ENCODE peak calls at places on chromosome 17, in five cellular contexts. U is psoas muscle, L is uterus, N is kidney, V is IMR-90. X is an unnamed sample.

GRCh38 chr17:31497994-31498826 is 106.7 kb downstream of the RAB11FIP4 start:
- DNase-seq in V (no peak), U (peak), L (no peak), N (peak), X (no peak)

GRCh38 chr17:67484261-67484660 is 107.2 kb downstream of the PITPNC1 start:
- DNase-seq in U (no peak), N (no peak), V (no peak), L (no peak), X (no peak)

GRCh38 chr17:80393961-80394360 is 21.0 kb upstream of the ENDOV start:
- DNase-seq in V (no peak), U (no peak), N (no peak), L (no peak), X (no peak)

GRCh38 chr17:32142038-32142856 is at the start of gene RHOT1:
- DNase-seq in N (peak), U (peak), V (peak), L (peak), X (peak)

GRCh38 chr17:80774146-80774545 is 217.5 kb upstream of the CHMP6 start:
- DNase-seq in V (peak), L (no peak), U (peak), N (no peak), X (no peak)

GRCh38 chr17:7586673-7587419 is 3.0 kb downstream of the SOX15 start:
- DNase-seq in L (no peak), V (no peak), N (peak), U (peak), X (no peak)

GRCh38 chr17:2931426-2931825 is 132.0 kb downstream of the OR1D5 start:
- DNase-seq in L (no peak), N (no peak), V (no peak), U (no peak), X (no peak)

GRCh38 chr17:3004925-3005324 is 58.5 kb downstream of the OR1D5 start:
- DNase-seq in U (no peak), N (peak), V (no peak), L (no peak), X (no peak)

GRCh38 chr17:37708616-37709212 is 36.1 kb downstream of the HNF1B start:
- DNase-seq in V (peak), L (no peak), U (no peak), N (peak), X (no peak)

GRCh38 chr17:68906638-68907037 is 48.6 kb downstream of the ABCA8 start:
- DNase-seq in N (no peak), U (no peak), L (no peak), V (peak), X (no peak)

GRCh38 chr17:56913867-56914640 is at the start of gene TRIM25:
- DNase-seq in N (peak), V (peak), U (peak), L (peak), X (peak)

DNA sequence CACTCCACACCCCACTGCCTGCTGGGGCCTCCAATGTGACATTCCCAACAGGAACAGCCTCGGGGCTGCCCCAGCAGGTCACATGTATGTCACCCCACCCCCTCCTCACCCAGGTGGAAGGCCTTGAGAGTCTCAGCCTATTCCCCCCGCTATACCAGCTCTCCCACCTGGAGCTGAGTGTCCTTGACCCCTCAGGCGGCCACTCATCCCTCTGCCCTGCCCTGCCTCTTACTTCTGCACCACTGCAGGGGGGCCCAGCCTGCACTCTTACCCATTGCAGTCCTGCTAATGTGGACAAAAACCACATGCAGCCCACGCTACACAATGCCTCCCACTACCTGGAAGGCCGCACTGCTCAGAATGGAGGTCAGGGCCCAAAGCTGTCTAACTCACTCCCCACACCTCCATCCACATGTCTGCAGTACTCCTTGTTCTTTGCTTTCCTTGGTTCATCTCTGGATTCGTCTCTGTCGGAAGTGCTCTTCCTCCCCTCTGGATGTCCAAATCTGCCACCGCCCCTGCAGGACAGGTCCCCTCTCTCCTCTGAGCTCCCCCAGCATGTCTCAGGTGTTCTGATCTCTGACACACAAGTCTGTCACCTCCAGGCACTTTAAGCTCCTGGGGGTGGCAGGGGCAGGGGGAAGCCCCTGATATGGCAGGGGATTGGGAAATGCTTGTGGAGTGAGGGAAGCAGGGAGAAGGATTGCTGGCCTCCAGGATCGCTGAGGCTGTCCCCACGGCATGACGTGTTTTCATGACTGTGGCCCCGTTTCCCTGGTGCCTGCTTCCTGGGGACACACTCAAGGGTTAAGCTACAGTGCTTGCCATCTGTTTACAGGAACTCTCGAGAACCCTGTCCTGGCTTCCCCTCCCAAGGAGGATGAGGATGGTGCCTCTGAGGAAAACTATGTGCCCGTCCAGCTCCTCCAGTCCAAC is 20.8 kb downstream of the TRPV2 start:
- DNase-seq in N (no peak), U (no peak), V (no peak), L (no peak), X (no peak)
- H3K27ac ChIP-seq in N (no peak), U (no peak), V (no peak), L (no peak), X (no peak)

DNA sequence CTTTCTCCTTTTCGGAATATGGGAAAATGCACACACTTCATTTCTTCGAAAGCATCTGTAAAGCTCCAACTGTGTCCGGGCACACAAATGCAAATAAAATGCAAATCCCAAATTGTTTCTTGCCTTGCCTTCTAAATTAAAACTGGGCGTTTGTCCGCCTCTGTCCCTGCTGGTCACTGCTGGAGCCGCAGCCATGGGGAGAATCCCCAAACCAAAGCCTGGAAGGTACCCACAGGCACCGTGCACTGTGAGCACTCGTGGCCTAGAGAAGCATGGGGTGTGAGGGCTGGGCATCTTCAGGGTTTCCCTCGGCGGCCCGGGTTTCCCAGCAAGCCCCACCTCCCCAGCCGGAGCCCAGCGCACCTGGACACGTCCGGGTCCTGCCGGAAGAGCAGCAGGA is 2.9 kb downstream of the SLC47A2 start:
- DNase-seq in U (no peak), N (no peak), V (no peak), L (no peak), X (no peak)
- TF ChIP-seq CTCF in U (no peak), N (no peak), V (peak), L (no peak), X (peak)

DNA sequence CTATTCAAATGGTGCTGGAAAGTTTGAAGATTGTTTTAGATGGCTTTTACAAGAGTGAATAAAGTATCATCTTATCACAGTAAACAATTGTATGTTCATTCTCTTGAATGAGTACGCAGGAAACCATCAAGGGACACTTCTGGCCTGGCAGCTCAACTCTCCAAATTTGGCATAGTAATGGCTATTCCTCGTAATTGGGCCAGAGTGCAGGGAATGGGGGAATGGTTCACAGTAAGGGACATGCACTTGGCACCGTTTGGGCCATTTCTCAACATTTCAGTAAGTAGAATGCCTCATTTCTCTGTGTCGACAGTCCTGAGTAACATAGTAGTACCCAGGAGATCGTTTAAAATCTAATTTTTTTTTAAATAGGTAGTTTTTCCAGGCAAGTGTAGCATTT is 309.6 kb downstream of the KCNJ2 start:
- DNase-seq in N (no peak), U (peak), L (no peak), V (no peak), X (no peak)
- H3K27ac ChIP-seq in N (no peak), U (no peak), L (no peak), V (no peak), X (no peak)

DNA sequence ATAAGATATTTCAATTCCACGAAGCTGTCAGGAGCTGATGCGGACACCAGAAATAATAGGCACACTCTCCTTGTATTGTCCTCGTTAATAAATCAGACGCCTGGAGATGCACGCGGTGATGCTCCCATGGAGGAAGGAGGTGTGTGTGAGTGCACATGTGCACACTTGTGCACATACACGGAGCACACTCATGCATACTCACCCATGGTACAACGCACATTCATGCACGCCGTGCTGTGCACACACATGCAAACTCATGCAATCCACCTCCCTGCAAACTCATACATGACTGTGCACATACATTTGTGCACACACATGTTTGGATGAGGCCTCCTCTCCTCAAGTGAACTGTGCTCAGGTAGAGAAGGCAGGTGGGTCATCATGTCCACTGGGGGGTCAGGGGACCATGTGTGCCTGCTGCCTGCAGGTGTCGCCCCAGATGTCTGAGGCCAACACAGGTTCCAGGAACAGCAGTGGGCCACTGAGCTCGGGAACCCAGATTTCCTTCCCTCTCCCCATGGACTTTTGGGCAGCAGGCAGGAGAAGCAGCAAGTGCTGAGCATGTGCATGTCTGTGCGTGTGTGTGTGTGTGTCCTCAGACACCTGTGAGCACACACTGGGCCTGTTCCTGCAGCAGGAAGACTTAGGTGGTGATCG is 165.3 kb downstream of the SDK2 start:
- DNase-seq in V (no peak), L (no peak), N (no peak), U (no peak), X (no peak)
- TF ChIP-seq CTCF in V (no peak), L (no peak), N (no peak), U (no peak), X (no peak)

GRCh38 chr17:36594626-36595401 is 3.1 kb downstream of the DHRS11 start:
- DNase-seq in U (no peak), N (no peak), L (no peak), V (no peak), X (no peak)
- H3K27ac ChIP-seq in U (no peak), N (no peak), L (no peak), V (no peak), X (no peak)

GRCh38 chr17:79028496-79029326 is 4.7 kb downstream of the C1QTNF1 start:
- DNase-seq in U (no peak), N (peak), V (no peak), L (peak), X (no peak)
- TF ChIP-seq CTCF in U (no peak), N (no peak), V (peak), L (peak), X (peak)

DNA sequence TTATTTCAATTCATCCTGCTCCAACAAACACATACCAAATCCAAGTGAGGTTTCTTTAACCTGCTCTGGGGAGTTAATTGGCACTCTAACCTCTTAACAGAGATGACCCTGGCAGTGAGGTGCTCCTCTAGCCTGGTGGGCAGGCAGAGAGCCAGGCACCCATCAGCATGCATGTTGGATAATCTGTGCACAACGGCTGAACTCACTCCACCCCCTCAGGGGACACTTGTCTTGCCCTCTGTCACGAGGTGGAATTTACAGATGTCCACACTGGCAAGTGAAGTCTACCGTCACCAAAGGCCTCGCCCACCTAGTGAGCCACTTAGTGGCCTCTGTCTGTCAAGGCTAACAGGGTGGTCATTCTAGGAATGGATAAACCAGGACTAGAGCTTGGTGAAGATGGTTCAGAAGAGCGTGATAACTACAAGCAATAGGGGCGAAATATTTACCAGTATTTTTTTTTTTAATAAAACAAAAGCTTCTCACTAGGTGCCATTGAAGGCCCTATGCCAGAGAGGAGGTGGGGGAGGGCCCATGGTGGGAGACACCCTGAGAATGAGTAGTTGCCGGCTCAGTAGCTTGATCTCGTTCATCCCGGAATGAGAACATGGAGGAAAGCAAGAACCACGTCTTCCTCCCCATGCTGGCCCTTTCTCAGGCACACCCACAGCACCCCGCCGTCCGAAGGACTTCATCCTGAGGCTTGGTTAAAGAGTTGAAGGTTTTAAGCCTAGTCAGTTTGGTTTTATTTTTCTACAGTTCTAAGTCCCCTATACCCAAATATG is 25.2 kb downstream of the PLD6 start:
- DNase-seq in U (no peak), L (no peak), N (no peak), V (no peak), X (no peak)
- H3K27ac ChIP-seq in U (no peak), L (no peak), N (no peak), V (no peak), X (no peak)

DNA sequence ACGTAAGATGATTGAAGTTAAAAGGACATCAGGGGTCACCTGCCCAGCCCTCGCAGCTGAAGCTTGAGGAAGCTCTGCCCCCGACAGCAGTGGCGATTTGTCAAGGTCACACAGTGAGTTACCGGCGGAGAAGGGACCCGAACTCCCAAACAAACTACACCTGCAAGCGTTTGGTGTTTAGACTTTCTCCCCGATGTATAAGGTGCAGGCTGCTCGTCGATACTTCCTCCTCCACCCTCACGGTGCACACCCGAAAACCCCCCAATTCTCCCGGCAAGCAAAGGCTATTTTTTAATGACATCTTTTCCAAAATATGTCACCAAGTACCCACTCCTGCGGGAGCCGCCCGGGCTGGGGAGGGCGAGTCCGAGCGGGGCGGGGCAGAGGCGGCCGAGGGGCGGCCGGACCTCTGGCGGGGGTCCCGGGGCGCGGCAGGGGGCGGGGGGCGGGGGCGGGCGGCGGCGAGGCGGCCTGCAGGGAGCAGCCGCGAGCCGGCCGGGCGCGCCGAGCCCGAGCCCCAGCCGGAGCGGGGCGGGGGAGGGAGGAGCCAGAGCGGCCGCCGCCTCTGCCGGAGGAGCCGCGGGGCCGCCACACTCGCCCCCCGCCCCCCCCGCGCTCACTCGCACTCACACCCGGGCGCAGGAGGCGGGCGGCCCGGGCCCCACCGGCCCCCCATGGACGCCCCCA is at the start of gene THRA:
- DNase-seq in L (peak), V (peak), N (peak), U (peak), X (no peak)
- TF ChIP-seq CTCF in L (peak), V (peak), N (peak), U (peak), X (no peak)

GRCh38 chr17:59547131-59547915 is 18.1 kb upstream of the DHX40 start:
- DNase-seq in U (no peak), L (no peak), V (no peak), N (no peak), X (no peak)

GRCh38 chr17:59545942-59546341 is 19.5 kb upstream of the DHX40 start:
- DNase-seq in L (no peak), U (no peak), N (no peak), V (no peak), X (no peak)

GRCh38 chr17:59550703-59551102 is 14.7 kb upstream of the DHX40 start:
- DNase-seq in U (no peak), N (no peak), L (no peak), V (no peak), X (no peak)
- H3K27ac ChIP-seq in U (no peak), N (no peak), L (no peak), V (no peak), X (no peak)

GRCh38 chr17:45363498-45363897 is 46.7 kb upstream of the MAP3K14 start:
- DNase-seq in L (no peak), V (no peak), N (no peak), U (no peak), X (no peak)

GRCh38 chr17:45366691-45367090 is 49.9 kb upstream of the MAP3K14 start:
- DNase-seq in U (no peak), V (no peak), N (no peak), L (no peak), X (no peak)

GRCh38 chr17:45367216-45367615 is 50.4 kb upstream of the MAP3K14 start:
- DNase-seq in N (no peak), L (no peak), V (no peak), U (no peak), X (no peak)

GRCh38 chr17:45366049-45366448 is 49.2 kb upstream of the MAP3K14 start:
- DNase-seq in V (no peak), U (no peak), L (no peak), N (no peak), X (no peak)

GRCh38 chr17:45364531-45365390 is 47.9 kb upstream of the MAP3K14 start:
- DNase-seq in N (no peak), V (peak), U (no peak), L (no peak), X (peak)
- TF ChIP-seq CTCF in N (peak), V (no peak), U (no peak), L (no peak), X (peak)

X was measured in brain microvascular endothelial cell.